ENCODE peak calls at places on chromosomes 5 and 9, in four cellular contexts. W is H1, P is K562, Z is SK-N-SH. T is an unnamed sample.

GRCh38 chr5:135127604-135128240 is 93.7 kb upstream of the PITX1 start:
- DNase-seq in W (no peak), P (no peak), Z (no peak), T (no peak)

GRCh38 chr5:149217096-149217801 is 54.4 kb upstream of the AFAP1L1 start:
- DNase-seq in W (no peak), P (no peak), Z (no peak), T (no peak)

GRCh38 chr9:12695474-12695873 is 2.3 kb downstream of the TYRP1 start:
- DNase-seq in W (no peak), P (no peak), Z (no peak), T (no peak)

GRCh38 chr9:96209407-96210031 is 92.5 kb downstream of the HSD17B3 start:
- DNase-seq in W (no peak), P (no peak), Z (no peak), T (no peak)

GRCh38 chr5:31864015-31864414 is 225.1 kb downstream of the PDZD2 start:
- DNase-seq in W (no peak), P (no peak), Z (peak), T (no peak)

GRCh38 chr5:128227984-128228383 is 144.4 kb downstream of the SLC12A2 start:
- DNase-seq in W (no peak), P (no peak), Z (no peak), T (no peak)

GRCh38 chr9:89606049-89606481 is 1.3 kb downstream of the GADD45G start:
- DNase-seq in W (no peak), P (peak), Z (peak), T (no peak)

GRCh38 chr9:37937403-37937802 is 33.5 kb upstream of the SLC25A51 start:
- DNase-seq in W (no peak), P (no peak), Z (no peak), T (no peak)

GRCh38 chr9:71692337-71692736 is 76.0 kb downstream of the CEMIP2 start:
- DNase-seq in W (no peak), P (no peak), Z (no peak), T (no peak)

GRCh38 chr5:116722666-116723065 is 148.0 kb upstream of the SEMA6A start:
- DNase-seq in W (no peak), P (no peak), Z (no peak), T (no peak)

GRCh38 chr9:259405-260404 is 45.0 kb downstream of the DOCK8 start:
- DNase-seq in W (no peak), P (peak), Z (no peak), T (no peak)

GRCh38 chr5:40273936-40274335 is 405.8 kb upstream of the PTGER4 start:
- DNase-seq in W (no peak), P (no peak), Z (no peak), T (no peak)

GRCh38 chr5:15683332-15683731 is 183.4 kb downstream of the FBXL7 start:
- DNase-seq in W (peak), P (no peak), Z (no peak), T (no peak)

GRCh38 chr9:121463026-121463827 is 36.4 kb downstream of the GGTA1 start:
- DNase-seq in W (peak), P (peak), Z (peak), T (no peak)

GRCh38 chr5:179227578-179228311 is 117.5 kb downstream of the ADAMTS2 start:
- DNase-seq in W (no peak), P (no peak), Z (peak), T (no peak)

GRCh38 chr5:108818613-108819272 is 71.0 kb downstream of the FER start:
- DNase-seq in W (no peak), P (peak), Z (no peak), T (peak)

GRCh38 chr5:38316544-38317224 is 58.3 kb downstream of the EGFLAM start:
- DNase-seq in W (no peak), P (no peak), Z (peak), T (no peak)

GRCh38 chr9:111957856-111958631 is 61.4 kb downstream of the UGCG start:
- DNase-seq in W (no peak), P (no peak), Z (no peak), T (no peak)

GRCh38 chr5:52690236-52690685 is 97.5 kb upstream of the ITGA1 start:
- DNase-seq in W (no peak), P (no peak), Z (no peak), T (no peak)

GRCh38 chr5:35813456-35813855 is 43.2 kb upstream of the IL7R start:
- DNase-seq in W (no peak), P (no peak), Z (no peak), T (no peak)

GRCh38 chr5:39518516-39518915 is 93.7 kb upstream of the DAB2 start:
- DNase-seq in W (no peak), P (no peak), Z (no peak), T (no peak)

GRCh38 chr9:76701441-76702031 is 62.7 kb upstream of the PCA3 start:
- DNase-seq in W (no peak), P (no peak), Z (no peak), T (no peak)

GRCh38 chr9:135702002-135702721 is at the start of gene KCNT1:
- DNase-seq in W (no peak), P (peak), Z (peak), T (no peak)

GRCh38 chr9:117081641-117082317 is 333.1 kb downstream of the ASTN2 start:
- DNase-seq in W (no peak), P (no peak), Z (peak), T (no peak)

GRCh38 chr5:76617675-76618074 is 5.5 kb downstream of the F2RL2 start:
- DNase-seq in W (no peak), P (no peak), Z (no peak), T (no peak)

GRCh38 chr5:68730220-68731010 is 363.4 kb upstream of the SLC30A5 start:
- DNase-seq in W (no peak), P (peak), Z (peak), T (no peak)

GRCh38 chr9:23291001-23291400 is 535.0 kb downstream of the ELAVL2 start:
- DNase-seq in W (no peak), P (no peak), Z (no peak), T (no peak)

GRCh38 chr5:75472973-75473372 is 38.5 kb downstream of the CERT1 start:
- DNase-seq in W (no peak), P (no peak), Z (no peak), T (no peak)

GRCh38 chr5:57841671-57842375 is 359.2 kb upstream of the ACTBL2 start:
- DNase-seq in W (peak), P (no peak), Z (no peak), T (no peak)

GRCh38 chr9:36166150-36166927 is 2.8 kb upstream of the CCIN start:
- DNase-seq in W (peak), P (peak), Z (peak), T (no peak)

GRCh38 chr5:74127377-74128338 is 501.7 kb downstream of the ARHGEF28 start:
- DNase-seq in W (no peak), P (no peak), Z (no peak), T (no peak)

GRCh38 chr9:96031366-96031824 is 155.9 kb downstream of the ERCC6L2 start:
- DNase-seq in W (no peak), P (no peak), Z (peak), T (no peak)

GRCh38 chr9:132171702-132172101 is 9.8 kb downstream of the NTNG2 start:
- DNase-seq in W (no peak), P (no peak), Z (peak), T (no peak)

GRCh38 chr5:160629007-160629402 is 207.3 kb downstream of the PTTG1 start:
- DNase-seq in W (no peak), P (no peak), Z (no peak), T (no peak)

DNA sequence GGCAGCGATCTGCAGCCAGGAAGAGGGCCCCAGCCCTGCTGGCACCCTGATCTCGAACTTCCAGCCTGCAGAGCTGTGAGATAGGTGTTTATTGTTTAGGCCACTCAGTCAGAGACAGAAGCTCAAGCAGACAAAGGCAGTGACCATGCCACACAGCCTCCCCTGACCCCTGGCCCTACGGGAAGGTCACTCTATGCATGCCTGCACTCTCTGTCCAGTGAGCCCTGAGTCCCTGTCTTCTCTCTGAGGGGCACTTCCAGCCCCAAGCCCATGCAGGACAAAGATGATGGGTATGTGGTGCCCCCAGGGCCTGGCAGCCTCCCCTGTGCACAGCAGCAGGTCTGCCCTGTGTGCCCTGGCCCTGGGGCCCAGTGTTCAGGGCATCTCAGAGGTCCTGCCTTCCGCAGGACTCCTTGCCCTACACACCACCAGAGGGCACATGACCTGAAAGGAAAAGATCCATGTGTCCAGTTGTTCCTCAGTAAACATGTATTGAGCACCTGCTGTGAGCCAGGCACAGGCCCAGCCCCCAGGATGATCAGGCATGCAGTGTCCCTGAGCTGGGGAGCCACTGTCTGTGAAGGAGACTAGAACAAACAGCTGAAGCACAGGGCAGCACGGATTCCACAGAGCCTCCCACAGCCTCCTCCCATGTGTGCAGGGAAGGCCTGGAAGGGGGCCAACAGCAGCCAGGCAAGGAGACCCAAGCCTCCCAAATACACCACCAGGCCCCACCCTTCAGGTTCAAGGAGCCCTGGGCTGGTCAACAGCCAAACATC is 109.3 kb downstream of the ATPSCKMT start:
- DNase-seq in W (no peak), P (peak), Z (peak), T (no peak)
- TF ChIP-seq NRF1 in W (no peak), P (no peak), Z (no peak), T (no peak)

GRCh38 chr5:142977363-142978051 is 207.3 kb downstream of the ARHGAP26 start:
- DNase-seq in W (no peak), P (peak), Z (no peak), T (peak)
- TF ChIP-seq CHD2 in W (no peak), P (no peak), Z (no peak), T (no peak)

GRCh38 chr5:172426086-172426485 is 28.2 kb downstream of the SH3PXD2B start:
- DNase-seq in W (no peak), P (no peak), Z (no peak), T (no peak)
- TF ChIP-seq EP300 in W (no peak), P (no peak), Z (no peak), T (no peak)

GRCh38 chr5:5644249-5644648 is 221.8 kb downstream of the ICE1 start:
- DNase-seq in W (no peak), P (no peak), Z (no peak), T (no peak)

GRCh38 chr5:5643481-5643880 is 221.0 kb downstream of the ICE1 start:
- DNase-seq in W (no peak), P (no peak), Z (no peak), T (no peak)

GRCh38 chr5:5645198-5645597 is 222.7 kb downstream of the ICE1 start:
- DNase-seq in W (no peak), P (no peak), Z (no peak), T (no peak)

GRCh38 chr5:5648694-5649093 is 226.2 kb downstream of the ICE1 start:
- DNase-seq in W (no peak), P (no peak), Z (no peak), T (no peak)

DNA sequence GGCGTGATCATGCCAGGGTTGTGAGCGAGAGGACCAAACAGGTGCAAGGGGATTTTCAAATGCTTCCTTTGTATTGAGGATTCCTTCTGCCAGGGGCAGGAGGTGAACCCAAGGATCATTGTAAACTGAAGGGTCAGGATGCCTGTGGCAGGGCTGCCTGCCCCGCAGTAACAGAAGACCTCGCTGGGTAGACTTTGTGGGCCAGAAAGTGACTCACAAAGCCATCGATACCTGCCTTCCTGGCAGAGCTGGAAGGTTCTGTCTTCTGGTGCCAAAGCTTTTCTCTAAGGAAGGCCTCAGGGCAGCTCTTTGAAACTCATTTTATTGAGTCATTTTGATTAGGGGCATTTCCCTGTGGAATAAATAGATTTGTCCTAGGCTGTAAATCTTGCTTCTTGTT is 223.4 kb downstream of the ICE1 start:
- DNase-seq in W (no peak), P (no peak), Z (no peak), T (no peak)
- TF ChIP-seq NRF1 in W (no peak), P (no peak), Z (no peak), T (no peak)

GRCh38 chr5:78108564-78108963 is 185.9 kb downstream of the AP3B1 start:
- DNase-seq in W (no peak), P (no peak), Z (no peak), T (no peak)

GRCh38 chr5:78113689-78114088 is 180.8 kb downstream of the AP3B1 start:
- DNase-seq in W (no peak), P (no peak), Z (peak), T (no peak)

GRCh38 chr5:78116167-78116566 is 178.3 kb downstream of the AP3B1 start:
- DNase-seq in W (no peak), P (no peak), Z (no peak), T (no peak)

GRCh38 chr5:78109891-78110324 is 184.6 kb downstream of the AP3B1 start:
- DNase-seq in W (no peak), P (no peak), Z (no peak), T (peak)

GRCh38 chr5:78112931-78113330 is 181.6 kb downstream of the AP3B1 start:
- DNase-seq in W (no peak), P (no peak), Z (no peak), T (no peak)
- TF ChIP-seq CHD2 in W (no peak), P (no peak), Z (no peak), T (no peak)

DNA sequence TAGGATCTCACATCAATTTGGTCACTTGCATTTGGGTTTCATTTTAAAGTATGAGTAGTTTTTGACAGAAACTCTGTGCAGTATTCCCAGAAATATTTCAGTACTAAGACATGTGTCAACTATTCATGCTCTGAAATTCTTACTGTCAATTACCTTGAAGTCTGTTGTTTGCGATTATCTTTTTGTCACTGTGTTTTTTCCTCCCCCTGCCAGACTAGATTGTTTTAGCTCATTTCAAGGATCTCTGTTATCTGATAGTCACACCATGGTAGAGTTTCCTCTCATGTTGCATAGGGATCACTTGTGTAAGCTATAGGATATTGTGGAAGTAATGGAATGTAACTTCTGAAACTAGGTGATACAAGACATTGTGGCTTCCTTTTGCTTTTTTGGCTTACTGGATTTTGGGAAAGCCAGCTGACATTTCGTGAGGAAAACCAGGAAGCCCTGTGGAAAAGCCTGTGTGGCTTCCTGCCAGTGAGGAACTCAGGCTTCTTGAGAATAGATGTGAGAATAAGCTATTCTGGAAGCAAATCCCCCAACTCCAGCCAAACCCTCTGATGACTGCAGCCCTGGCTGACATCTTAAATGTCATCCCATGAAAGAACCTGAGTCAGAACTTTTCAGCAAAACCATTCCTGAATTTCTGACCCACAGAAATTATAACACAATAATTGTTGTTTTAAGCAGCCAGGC is 122.2 kb downstream of the FGF10 start:
- DNase-seq in W (no peak), P (no peak), Z (no peak), T (no peak)
- TF ChIP-seq EP300 in W (no peak), P (no peak), Z (no peak), T (no peak)

DNA sequence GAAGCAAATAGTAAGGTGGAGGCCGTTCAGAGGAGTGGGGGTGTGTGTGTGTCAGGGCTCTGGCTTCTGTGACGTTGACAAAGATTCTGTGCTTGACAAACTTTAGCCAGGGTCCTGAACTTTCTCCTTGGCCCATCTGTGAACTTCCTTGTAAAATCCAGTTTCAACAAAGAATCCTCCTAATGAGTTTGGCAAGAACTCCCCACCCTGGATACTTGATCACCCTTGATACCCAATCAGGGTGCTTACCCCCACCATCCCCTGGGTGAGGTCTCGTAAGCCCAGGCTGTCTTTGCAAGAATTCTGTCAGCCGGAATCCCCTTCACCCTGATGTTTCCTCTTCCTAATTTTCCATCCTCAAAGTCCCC is 3.0 kb upstream of the CARD19 start:
- DNase-seq in W (no peak), P (no peak), Z (no peak), T (no peak)
- TF ChIP-seq NRF1 in W (no peak), P (no peak), Z (no peak), T (no peak)